ENCODE peak calls at places on chromosome 21, in eight cellular contexts. B, Q, F, P, S, I, C and M are unnamed samples.

GRCh38 chr21:45351526-45352275 is 53.3 kb upstream of the COL18A1 start:
- DNase-seq in B (no peak), Q (no peak), F (no peak), P (no peak), S (no peak), I (no peak), C (no peak), M (no peak)

GRCh38 chr21:44896561-44897286 is 23.2 kb upstream of the PTTG1IP start:
- DNase-seq in B (no peak), Q (no peak), F (no peak), P (no peak), S (no peak), I (no peak), C (no peak), M (no peak)

GRCh38 chr21:29691616-29692491 is 247.9 kb downstream of the GRIK1 start:
- DNase-seq in B (no peak), Q (no peak), F (no peak), P (no peak), S (no peak), I (no peak), C (no peak), M (no peak)

GRCh38 chr21:17461582-17461981 is 51.3 kb upstream of the CXADR start:
- DNase-seq in B (no peak), Q (no peak), F (no peak), P (peak), S (peak), I (no peak), C (no peak), M (no peak)

GRCh38 chr21:32803651-32804050 is 32.1 kb upstream of the PAXBP1 start:
- DNase-seq in B (peak), Q (no peak), F (no peak), P (no peak), S (peak), I (no peak), C (no peak), M (no peak)

GRCh38 chr21:44870748-44871495 is 2.6 kb downstream of the PTTG1IP start:
- DNase-seq in B (no peak), Q (peak), F (no peak), P (no peak), S (peak), I (no peak), C (peak), M (no peak)

GRCh38 chr21:25776440-25776839 is 41.7 kb downstream of the GABPA start:
- DNase-seq in B (no peak), Q (no peak), F (no peak), P (no peak), S (no peak), I (no peak), C (no peak), M (no peak)

GRCh38 chr21:45322231-45322959 is 34.7 kb upstream of the POFUT2 start:
- DNase-seq in B (no peak), Q (no peak), F (no peak), P (no peak), S (no peak), I (no peak), C (no peak), M (no peak)

GRCh38 chr21:31351438-31351837 is 7.4 kb upstream of the TIAM1 start:
- DNase-seq in B (peak), Q (peak), F (no peak), P (no peak), S (peak), I (no peak), C (no peak), M (no peak)

GRCh38 chr21:21158376-21158918 is 160.2 kb downstream of the NCAM2 start:
- DNase-seq in B (no peak), Q (no peak), F (no peak), P (no peak), S (no peak), I (no peak), C (no peak), M (no peak)

GRCh38 chr21:39184050-39184980 is 1.1 kb upstream of the PSMG1 start:
- DNase-seq in B (no peak), Q (no peak), F (no peak), P (no peak), S (peak), I (no peak), C (no peak), M (no peak)